ENCODE peak calls at places on chromosomes 2 and 18, in six cellular contexts. P, B, L, S, E and X are unnamed samples.

GRCh38 chr2:60513191-60513590 is 40.3 kb downstream of the BCL11A start:
- DNase-seq in L (no peak), B (no peak), S (no peak), P (no peak), E (no peak), X (no peak)

GRCh38 chr2:14826518-14826917 is 194.0 kb downstream of the LRATD1 start:
- DNase-seq in L (no peak), P (no peak), B (no peak), S (no peak), E (no peak), X (no peak)

GRCh38 chr18:21242141-21243040 is at the start of gene GREB1L:
- DNase-seq in B (peak; percentile 51), E (no peak), L (no peak), S (peak; percentile 73), P (no peak), X (peak; percentile 84)

GRCh38 chr2:153432381-153432780 is 46.2 kb downstream of the RPRM start:
- DNase-seq in S (no peak), B (no peak), P (no peak), E (no peak), L (no peak), X (no peak)

GRCh38 chr2:219331560-219332213 is 857 bp downstream of the RESP18 start:
- DNase-seq in P (no peak), S (peak; percentile 77), L (no peak), E (no peak), B (peak; percentile 33), X (peak; percentile 33)

GRCh38 chr2:120528693-120529076 is 182.7 kb downstream of the INHBB start:
- DNase-seq in E (no peak), S (no peak), L (no peak), B (no peak), P (no peak), X (no peak)

GRCh38 chr2:196758474-196759377 is 40.8 kb downstream of the GTF3C3 start:
- DNase-seq in L (no peak), P (no peak), B (peak; percentile 17), S (peak; percentile 50), E (no peak), X (peak; percentile 28)

GRCh38 chr18:36124841-36125240 is 4.3 kb downstream of the SLC39A6 start:
- DNase-seq in S (no peak), P (no peak), E (no peak), L (no peak), B (no peak), X (no peak)

GRCh38 chr2:95362486-95362885 is 40.0 kb upstream of the FAHD2A start:
- DNase-seq in P (no peak), E (no peak), S (no peak), L (no peak), B (no peak), X (no peak)

GRCh38 chr2:167294031-167294774 is 405.9 kb downstream of the XIRP2 start:
- DNase-seq in B (peak; percentile 32), P (peak; percentile 60), E (no peak), L (no peak), S (peak; percentile 21), X (no peak)

GRCh38 chr18:37452697-37453385 is 112.8 kb downstream of the CELF4 start:
- DNase-seq in P (no peak), B (no peak), E (no peak), S (peak; percentile 33), L (no peak), X (no peak)

GRCh38 chr2:221389421-221389820 is 182.7 kb downstream of the EPHA4 start:
- DNase-seq in B (no peak), L (no peak), S (no peak), E (no peak), P (no peak), X (no peak)

GRCh38 chr2:101255501-101255900 is 2.8 kb downstream of the CNOT11 start:
- DNase-seq in B (no peak), E (no peak), L (no peak), P (no peak), S (no peak), X (no peak)

GRCh38 chr2:182894174-182894573 is 27.7 kb upstream of the FRZB start:
- DNase-seq in S (no peak), L (no peak), E (no peak), P (no peak), B (no peak), X (peak; percentile 86)

GRCh38 chr2:240277073-240277806 is 136.8 kb upstream of the OTOS start:
- DNase-seq in P (no peak), S (peak; percentile 5), B (no peak), E (no peak), L (no peak), X (peak; percentile 77)

GRCh38 chr2:148989882-148990493 is 48.5 kb upstream of the LYPD6B start:
- DNase-seq in S (peak; percentile 79), L (peak; percentile 15), B (peak; percentile 80), E (peak; percentile 69), P (no peak), X (peak; percentile 87)

GRCh38 chr18:3447035-3447894 is 2.7 kb upstream of the TGIF1 start:
- DNase-seq in E (no peak), B (peak; percentile 78), P (peak; percentile 69), S (peak; percentile 44), L (no peak), X (peak; percentile 72)

GRCh38 chr2:106537047-106537446 is 49.9 kb downstream of the CD8B2 start:
- DNase-seq in S (no peak), E (no peak), P (no peak), B (no peak), L (no peak), X (no peak)

GRCh38 chr2:11213090-11213638 is 57.9 kb downstream of the SLC66A3 start:
- DNase-seq in S (peak; percentile 22), P (no peak), B (no peak), E (no peak), L (no peak), X (peak; percentile 94)

GRCh38 chr2:43462866-43463641 is 132.8 kb downstream of the THADA start:
- DNase-seq in E (no peak), P (no peak), S (no peak), L (no peak), B (no peak), X (peak; percentile 46)

GRCh38 chr2:235595420-235596010 is 101.7 kb downstream of the AGAP1 start:
- DNase-seq in E (peak; percentile 21), S (peak; percentile 83), L (no peak), P (no peak), B (peak; percentile 83), X (peak; percentile 81)

GRCh38 chr2:15538792-15539191 is 22.3 kb downstream of the NBAS start:
- DNase-seq in S (no peak), B (no peak), L (no peak), E (no peak), P (no peak), X (no peak)

GRCh38 chr18:34083910-34084309 is 140.8 kb downstream of the NOL4 start:
- DNase-seq in L (no peak), B (no peak), P (peak; percentile 53), S (no peak), E (no peak), X (no peak)

GRCh38 chr2:207474871-207475485 is 54.8 kb upstream of the CREB1 start:
- DNase-seq in L (peak; percentile 34), B (peak; percentile 71), S (peak; percentile 61), P (no peak), E (no peak), X (peak; percentile 70)

GRCh38 chr2:100278986-100279385 is 43.3 kb downstream of the LONRF2 start:
- DNase-seq in S (no peak), P (no peak), B (no peak), L (no peak), E (no peak), X (no peak)